ENCODE peak calls at places on chromosomes 13 and 19, in nine cellular contexts. One of them, this sample, is unnamed.
A peak's percentile ranks its signal among the peaks of the same experiment; 100 is the strongest.

GRCh38 chr19:5843295-5843927 is 3.9 kb upstream of the FUT6 start:
- DNase-seq in CD4-positive, CD25-positive, alpha-beta regulatory T cell: no peak
- DNase-seq in colonic mucosa: no peak
- DNase-seq in heart left ventricle: no peak
- DNase-seq in fibroblast of lung: no peak
- DNase-seq in esophagus muscularis mucosa: no peak
- DNase-seq in mammary epithelial cell: no peak
- DNase-seq in right atrium auricular region: no peak
- DNase-seq in tibial artery: no peak
- DNase-seq in this sample: no peak

GRCh38 chr19:42301646-42302204 is at the start of gene PRR19:
- DNase-seq in CD4-positive, CD25-positive, alpha-beta regulatory T cell: no peak
- DNase-seq in colonic mucosa: peak; percentile 61
- DNase-seq in heart left ventricle: no peak
- DNase-seq in fibroblast of lung: no peak
- DNase-seq in esophagus muscularis mucosa: no peak
- DNase-seq in mammary epithelial cell: no peak
- DNase-seq in right atrium auricular region: no peak
- DNase-seq in tibial artery: no peak
- DNase-seq in this sample: no peak

GRCh38 chr13:32851083-32852064 is 164.8 kb upstream of the KL start:
- DNase-seq in CD4-positive, CD25-positive, alpha-beta regulatory T cell: no peak
- DNase-seq in colonic mucosa: no peak
- DNase-seq in heart left ventricle: no peak
- DNase-seq in fibroblast of lung: no peak
- DNase-seq in esophagus muscularis mucosa: peak; percentile 60
- DNase-seq in mammary epithelial cell: no peak
- DNase-seq in right atrium auricular region: no peak
- DNase-seq in tibial artery: no peak
- DNase-seq in this sample: no peak

GRCh38 chr13:19910336-19911072 is 47.1 kb upstream of the ZMYM5 start:
- DNase-seq in CD4-positive, CD25-positive, alpha-beta regulatory T cell: no peak
- DNase-seq in colonic mucosa: peak; percentile 51
- DNase-seq in heart left ventricle: no peak
- DNase-seq in fibroblast of lung: no peak
- DNase-seq in esophagus muscularis mucosa: no peak
- DNase-seq in mammary epithelial cell: peak; percentile 88
- DNase-seq in right atrium auricular region: no peak
- DNase-seq in tibial artery: no peak
- DNase-seq in this sample: peak; percentile 29

GRCh38 chr19:39341122-39341719 is 1.0 kb upstream of the SAMD4B start:
- DNase-seq in CD4-positive, CD25-positive, alpha-beta regulatory T cell: no peak
- DNase-seq in colonic mucosa: peak; percentile 38
- DNase-seq in heart left ventricle: peak; percentile 34
- DNase-seq in fibroblast of lung: no peak
- DNase-seq in esophagus muscularis mucosa: no peak
- DNase-seq in mammary epithelial cell: no peak
- DNase-seq in right atrium auricular region: no peak
- DNase-seq in tibial artery: peak; percentile 43
- DNase-seq in this sample: peak; percentile 29

GRCh38 chr13:113942591-113943103 is 31.2 kb downstream of the C13orf46 start:
- DNase-seq in CD4-positive, CD25-positive, alpha-beta regulatory T cell: no peak
- DNase-seq in colonic mucosa: no peak
- DNase-seq in heart left ventricle: no peak
- DNase-seq in fibroblast of lung: no peak
- DNase-seq in esophagus muscularis mucosa: no peak
- DNase-seq in mammary epithelial cell: no peak
- DNase-seq in right atrium auricular region: no peak
- DNase-seq in tibial artery: no peak
- DNase-seq in this sample: no peak

GRCh38 chr19:4537953-4538600 is 1.8 kb downstream of the LRG1 start:
- DNase-seq in CD4-positive, CD25-positive, alpha-beta regulatory T cell: no peak
- DNase-seq in colonic mucosa: no peak
- DNase-seq in heart left ventricle: no peak
- DNase-seq in fibroblast of lung: no peak
- DNase-seq in esophagus muscularis mucosa: no peak
- DNase-seq in mammary epithelial cell: no peak
- DNase-seq in right atrium auricular region: no peak
- DNase-seq in tibial artery: no peak
- DNase-seq in this sample: no peak

GRCh38 chr19:898663-899062 is 5.4 kb downstream of the RNU6-9 start:
- DNase-seq in CD4-positive, CD25-positive, alpha-beta regulatory T cell: peak; percentile 28
- DNase-seq in colonic mucosa: no peak
- DNase-seq in heart left ventricle: no peak
- DNase-seq in fibroblast of lung: no peak
- DNase-seq in esophagus muscularis mucosa: no peak
- DNase-seq in mammary epithelial cell: no peak
- DNase-seq in right atrium auricular region: no peak
- DNase-seq in tibial artery: no peak
- DNase-seq in this sample: no peak

GRCh38 chr13:46866150-46866549 is 30.7 kb downstream of the HTR2A start:
- DNase-seq in CD4-positive, CD25-positive, alpha-beta regulatory T cell: no peak
- DNase-seq in colonic mucosa: peak; percentile 33
- DNase-seq in heart left ventricle: no peak
- DNase-seq in fibroblast of lung: peak; percentile 64
- DNase-seq in esophagus muscularis mucosa: no peak
- DNase-seq in mammary epithelial cell: peak; percentile 57
- DNase-seq in right atrium auricular region: peak; percentile 61
- DNase-seq in tibial artery: peak; percentile 35
- DNase-seq in this sample: no peak

DNA sequence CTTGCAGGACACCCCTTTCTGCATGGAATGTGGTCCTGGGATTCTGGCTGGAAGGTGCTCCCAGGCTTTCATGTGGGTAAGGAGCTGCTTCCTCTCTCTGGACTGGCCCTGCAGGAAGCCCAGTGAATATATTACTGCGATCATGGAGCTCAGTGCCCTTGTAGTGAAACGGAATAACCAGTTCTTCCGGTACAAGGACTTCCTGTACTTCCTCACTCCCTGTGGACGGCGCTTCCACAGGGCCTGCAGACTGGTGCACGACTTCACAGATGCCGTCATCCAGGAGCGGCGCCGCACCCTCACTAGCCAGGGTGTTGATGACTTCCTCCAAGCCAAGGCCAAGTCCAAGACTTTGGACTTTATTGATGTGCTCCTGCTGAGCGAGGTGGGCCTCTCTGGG is 8.0 kb downstream of the CYP4F8 start:
- DNase-seq in CD4-positive, CD25-positive, alpha-beta regulatory T cell: no peak
- DNase-seq in colonic mucosa: peak; percentile 49
- DNase-seq in heart left ventricle: no peak
- DNase-seq in fibroblast of lung: no peak
- DNase-seq in esophagus muscularis mucosa: no peak
- DNase-seq in mammary epithelial cell: no peak
- DNase-seq in right atrium auricular region: no peak
- DNase-seq in tibial artery: no peak
- DNase-seq in this sample: no peak
- H3K27ac ChIP-seq in CD4-positive, CD25-positive, alpha-beta regulatory T cell: no peak overlapping the region
- H3K27ac ChIP-seq in colonic mucosa: no peak overlapping the region
- H3K27ac ChIP-seq in heart left ventricle: no peak overlapping the region
- H3K27ac ChIP-seq in fibroblast of lung: no peak overlapping the region
- H3K27ac ChIP-seq in esophagus muscularis mucosa: no peak overlapping the region
- H3K27ac ChIP-seq in mammary epithelial cell: no peak overlapping the region
- H3K27ac ChIP-seq in right atrium auricular region: no peak overlapping the region
- H3K27ac ChIP-seq in tibial artery: no peak overlapping the region
- H3K27ac ChIP-seq in this sample: no peak overlapping the region

GRCh38 chr13:96994030-96994848 is at the start of gene OXGR1:
- DNase-seq in CD4-positive, CD25-positive, alpha-beta regulatory T cell: no peak
- DNase-seq in colonic mucosa: peak; percentile 30
- DNase-seq in heart left ventricle: no peak
- DNase-seq in fibroblast of lung: no peak
- DNase-seq in esophagus muscularis mucosa: no peak
- DNase-seq in mammary epithelial cell: no peak
- DNase-seq in right atrium auricular region: no peak
- DNase-seq in tibial artery: no peak
- DNase-seq in this sample: no peak
- H3K27me3 ChIP-seq in CD4-positive, CD25-positive, alpha-beta regulatory T cell: peaks cover 8% of the 10 kb centered on the region
- H3K27me3 ChIP-seq in colonic mucosa: no peaks in the 10 kb centered on the region
- H3K27me3 ChIP-seq in heart left ventricle: peaks cover 21% of the 10 kb centered on the region
- H3K27me3 ChIP-seq in fibroblast of lung: peaks cover 18% of the 10 kb centered on the region
- H3K27me3 ChIP-seq in esophagus muscularis mucosa: no peaks in the 10 kb centered on the region
- H3K27me3 ChIP-seq in mammary epithelial cell: peaks cover 19% of the 10 kb centered on the region
- H3K27me3 ChIP-seq in right atrium auricular region: peaks cover 3% of the 10 kb centered on the region
- H3K27me3 ChIP-seq in tibial artery: no peaks in the 10 kb centered on the region
- H3K27me3 ChIP-seq in this sample: peaks cover 37% of the 10 kb centered on the region

GRCh38 chr13:24145231-24145630 is 15.3 kb upstream of the SPATA13 start:
- DNase-seq in CD4-positive, CD25-positive, alpha-beta regulatory T cell: no peak
- DNase-seq in colonic mucosa: no peak
- DNase-seq in heart left ventricle: no peak
- DNase-seq in fibroblast of lung: no peak
- DNase-seq in esophagus muscularis mucosa: no peak
- DNase-seq in mammary epithelial cell: no peak
- DNase-seq in right atrium auricular region: no peak
- DNase-seq in tibial artery: no peak
- DNase-seq in this sample: no peak

GRCh38 chr13:24149306-24150032 is 11.1 kb upstream of the SPATA13 start:
- DNase-seq in CD4-positive, CD25-positive, alpha-beta regulatory T cell: no peak
- DNase-seq in colonic mucosa: no peak
- DNase-seq in heart left ventricle: no peak
- DNase-seq in fibroblast of lung: peak; percentile 56
- DNase-seq in esophagus muscularis mucosa: no peak
- DNase-seq in mammary epithelial cell: no peak
- DNase-seq in right atrium auricular region: no peak
- DNase-seq in tibial artery: no peak
- DNase-seq in this sample: no peak

GRCh38 chr13:24147570-24147963 is 13.0 kb upstream of the SPATA13 start:
- DNase-seq in CD4-positive, CD25-positive, alpha-beta regulatory T cell: no peak
- DNase-seq in colonic mucosa: peak; percentile 40
- DNase-seq in heart left ventricle: no peak
- DNase-seq in fibroblast of lung: no peak
- DNase-seq in esophagus muscularis mucosa: no peak
- DNase-seq in mammary epithelial cell: no peak
- DNase-seq in right atrium auricular region: no peak
- DNase-seq in tibial artery: no peak
- DNase-seq in this sample: no peak

GRCh38 chr13:24148414-24149305 is 11.9 kb upstream of the SPATA13 start:
- DNase-seq in CD4-positive, CD25-positive, alpha-beta regulatory T cell: no peak
- DNase-seq in colonic mucosa: no peak
- DNase-seq in heart left ventricle: no peak
- DNase-seq in fibroblast of lung: peak; percentile 97
- DNase-seq in esophagus muscularis mucosa: no peak
- DNase-seq in mammary epithelial cell: peak; percentile 90
- DNase-seq in right atrium auricular region: no peak
- DNase-seq in tibial artery: no peak
- DNase-seq in this sample: peak; percentile 70

DNA sequence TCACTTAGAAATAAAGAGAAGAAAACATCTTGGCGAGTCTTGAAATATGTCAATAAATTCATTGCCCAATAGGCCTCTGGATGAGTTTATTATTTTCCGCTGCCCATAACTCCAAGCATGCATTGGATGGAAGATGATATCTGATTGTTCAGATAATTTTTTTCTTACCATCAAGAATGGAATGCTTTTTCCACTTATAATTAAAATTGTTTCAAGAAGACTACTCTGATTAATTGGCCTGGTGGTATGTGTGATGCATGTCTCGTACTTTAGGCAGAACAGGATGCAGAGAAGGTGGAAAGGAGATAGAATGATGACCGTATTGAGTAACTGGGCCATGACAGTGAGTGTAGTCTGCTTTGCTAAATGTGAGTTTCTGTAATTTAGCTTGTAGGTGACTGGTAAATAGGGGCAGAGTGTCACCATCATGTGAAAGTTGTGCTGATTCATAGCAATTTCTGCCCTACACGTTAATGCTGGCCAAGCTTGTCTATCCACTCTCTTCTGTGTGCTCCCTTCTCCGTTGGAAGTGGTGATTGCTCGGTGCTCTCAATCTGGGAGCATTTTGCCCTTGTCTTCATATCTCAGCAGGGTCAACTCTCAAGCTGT is 13.5 kb upstream of the SPATA13 start:
- DNase-seq in CD4-positive, CD25-positive, alpha-beta regulatory T cell: no peak
- DNase-seq in colonic mucosa: no peak
- DNase-seq in heart left ventricle: no peak
- DNase-seq in fibroblast of lung: no peak
- DNase-seq in esophagus muscularis mucosa: no peak
- DNase-seq in mammary epithelial cell: no peak
- DNase-seq in right atrium auricular region: no peak
- DNase-seq in tibial artery: no peak
- DNase-seq in this sample: no peak
- H3K27ac ChIP-seq in CD4-positive, CD25-positive, alpha-beta regulatory T cell: no peak overlapping the region
- H3K27ac ChIP-seq in colonic mucosa: peak overlapping the region; percentile 26
- H3K27ac ChIP-seq in heart left ventricle: no peak overlapping the region
- H3K27ac ChIP-seq in fibroblast of lung: no peak overlapping the region
- H3K27ac ChIP-seq in esophagus muscularis mucosa: no peak overlapping the region
- H3K27ac ChIP-seq in mammary epithelial cell: no peak overlapping the region
- H3K27ac ChIP-seq in right atrium auricular region: no peak overlapping the region
- H3K27ac ChIP-seq in tibial artery: no peak overlapping the region
- H3K27ac ChIP-seq in this sample: peak overlapping the region; percentile 82

GRCh38 chr19:18793144-18794028 is 2.3 kb upstream of the COMP start:
- DNase-seq in CD4-positive, CD25-positive, alpha-beta regulatory T cell: no peak
- DNase-seq in colonic mucosa: no peak
- DNase-seq in heart left ventricle: no peak
- DNase-seq in fibroblast of lung: no peak
- DNase-seq in esophagus muscularis mucosa: no peak
- DNase-seq in mammary epithelial cell: no peak
- DNase-seq in right atrium auricular region: no peak
- DNase-seq in tibial artery: no peak
- DNase-seq in this sample: no peak

GRCh38 chr19:18790566-18791314 is at the start of gene COMP:
- DNase-seq in CD4-positive, CD25-positive, alpha-beta regulatory T cell: no peak
- DNase-seq in colonic mucosa: no peak
- DNase-seq in heart left ventricle: no peak
- DNase-seq in fibroblast of lung: no peak
- DNase-seq in esophagus muscularis mucosa: no peak
- DNase-seq in mammary epithelial cell: no peak
- DNase-seq in right atrium auricular region: no peak
- DNase-seq in tibial artery: no peak
- DNase-seq in this sample: no peak

GRCh38 chr19:18794029-18794313 is 2.9 kb upstream of the COMP start:
- DNase-seq in CD4-positive, CD25-positive, alpha-beta regulatory T cell: no peak
- DNase-seq in colonic mucosa: no peak
- DNase-seq in heart left ventricle: no peak
- DNase-seq in fibroblast of lung: no peak
- DNase-seq in esophagus muscularis mucosa: no peak
- DNase-seq in mammary epithelial cell: no peak
- DNase-seq in right atrium auricular region: no peak
- DNase-seq in tibial artery: no peak
- DNase-seq in this sample: no peak

GRCh38 chr19:18791315-18791678 is 192 bp upstream of the COMP start:
- DNase-seq in CD4-positive, CD25-positive, alpha-beta regulatory T cell: no peak
- DNase-seq in colonic mucosa: no peak
- DNase-seq in heart left ventricle: no peak
- DNase-seq in fibroblast of lung: no peak
- DNase-seq in esophagus muscularis mucosa: no peak
- DNase-seq in mammary epithelial cell: no peak
- DNase-seq in right atrium auricular region: no peak
- DNase-seq in tibial artery: no peak
- DNase-seq in this sample: no peak

GRCh38 chr19:18792661-18793060 is 1.6 kb upstream of the COMP start:
- DNase-seq in CD4-positive, CD25-positive, alpha-beta regulatory T cell: no peak
- DNase-seq in colonic mucosa: no peak
- DNase-seq in heart left ventricle: no peak
- DNase-seq in fibroblast of lung: no peak
- DNase-seq in esophagus muscularis mucosa: no peak
- DNase-seq in mammary epithelial cell: no peak
- DNase-seq in right atrium auricular region: no peak
- DNase-seq in tibial artery: no peak
- DNase-seq in this sample: no peak
- H3K27me3 ChIP-seq in CD4-positive, CD25-positive, alpha-beta regulatory T cell: peaks cover 11% of the 10 kb centered on the region
- H3K27me3 ChIP-seq in colonic mucosa: peaks cover 61% of the 10 kb centered on the region
- H3K27me3 ChIP-seq in heart left ventricle: peaks cover 65% of the 10 kb centered on the region
- H3K27me3 ChIP-seq in fibroblast of lung: peaks cover 47% of the 10 kb centered on the region
- H3K27me3 ChIP-seq in esophagus muscularis mucosa: peaks cover 12% of the 10 kb centered on the region
- H3K27me3 ChIP-seq in mammary epithelial cell: peaks cover 30% of the 10 kb centered on the region
- H3K27me3 ChIP-seq in right atrium auricular region: peaks cover 37% of the 10 kb centered on the region
- H3K27me3 ChIP-seq in tibial artery: peaks cover 12% of the 10 kb centered on the region
- H3K27me3 ChIP-seq in this sample: peaks cover 100% of the 10 kb centered on the region